ENCODE peak calls at places on chromosomes 12 and 14, in six cellular contexts. One of them, this sample, is unnamed. For H3K4me1, the result is how much of the 10 kb centered on the place peaks cover.

GRCh38 chr14:95931384-95931783 is 54.8 kb downstream of the TUNAR start:
- DNase-seq in body of pancreas: no peak
- DNase-seq in psoas muscle: no peak
- DNase-seq in GM23338: no peak
- DNase-seq in uterus: no peak
- DNase-seq in cardiac muscle cell: no peak
- DNase-seq in this sample: no peak

GRCh38 chr12:116922194-116922897 is 11.6 kb downstream of the FBXW8 start:
- DNase-seq in body of pancreas: no peak
- DNase-seq in psoas muscle: no peak
- DNase-seq in GM23338: no peak
- DNase-seq in uterus: no peak
- DNase-seq in cardiac muscle cell: no peak
- DNase-seq in this sample: no peak

GRCh38 chr12:52634266-52635056 is 16.1 kb upstream of the KRT73 start:
- DNase-seq in body of pancreas: peak
- DNase-seq in psoas muscle: peak
- DNase-seq in GM23338: no peak
- DNase-seq in uterus: no peak
- DNase-seq in cardiac muscle cell: no peak
- DNase-seq in this sample: peak

GRCh38 chr14:98189521-98189920 is 1082.5 kb downstream of the BCL11B start:
- DNase-seq in body of pancreas: no peak
- DNase-seq in psoas muscle: no peak
- DNase-seq in GM23338: no peak
- DNase-seq in uterus: no peak
- DNase-seq in cardiac muscle cell: no peak
- DNase-seq in this sample: no peak

GRCh38 chr14:101598571-101599233 is 37.4 kb downstream of the DIO3 start:
- DNase-seq in body of pancreas: no peak
- DNase-seq in psoas muscle: no peak
- DNase-seq in GM23338: no peak
- DNase-seq in uterus: no peak
- DNase-seq in cardiac muscle cell: no peak
- DNase-seq in this sample: no peak

GRCh38 chr14:23021969-23022368 is 12.0 kb upstream of the C14orf93 start:
- DNase-seq in body of pancreas: no peak
- DNase-seq in psoas muscle: no peak
- DNase-seq in GM23338: no peak
- DNase-seq in uterus: no peak
- DNase-seq in cardiac muscle cell: no peak
- DNase-seq in this sample: no peak

GRCh38 chr12:1429980-1430379 is 164.4 kb downstream of the FBXL14 start:
- DNase-seq in body of pancreas: no peak
- DNase-seq in psoas muscle: no peak
- DNase-seq in GM23338: no peak
- DNase-seq in uterus: no peak
- DNase-seq in cardiac muscle cell: peak
- DNase-seq in this sample: no peak

GRCh38 chr12:108696111-108696995 is 35.0 kb downstream of the CORO1C start:
- DNase-seq in body of pancreas: no peak
- DNase-seq in psoas muscle: no peak
- DNase-seq in GM23338: no peak
- DNase-seq in uterus: peak
- DNase-seq in cardiac muscle cell: peak
- DNase-seq in this sample: no peak

GRCh38 chr12:30989754-30990153 is 63.2 kb downstream of the TSPAN11 start:
- DNase-seq in body of pancreas: peak
- DNase-seq in psoas muscle: no peak
- DNase-seq in GM23338: peak
- DNase-seq in uterus: no peak
- DNase-seq in cardiac muscle cell: no peak
- DNase-seq in this sample: no peak

GRCh38 chr14:56855891-56856461 is 45.7 kb upstream of the OTX2 start:
- DNase-seq in body of pancreas: no peak
- DNase-seq in psoas muscle: no peak
- DNase-seq in GM23338: peak
- DNase-seq in uterus: no peak
- DNase-seq in cardiac muscle cell: no peak
- DNase-seq in this sample: no peak

DNA sequence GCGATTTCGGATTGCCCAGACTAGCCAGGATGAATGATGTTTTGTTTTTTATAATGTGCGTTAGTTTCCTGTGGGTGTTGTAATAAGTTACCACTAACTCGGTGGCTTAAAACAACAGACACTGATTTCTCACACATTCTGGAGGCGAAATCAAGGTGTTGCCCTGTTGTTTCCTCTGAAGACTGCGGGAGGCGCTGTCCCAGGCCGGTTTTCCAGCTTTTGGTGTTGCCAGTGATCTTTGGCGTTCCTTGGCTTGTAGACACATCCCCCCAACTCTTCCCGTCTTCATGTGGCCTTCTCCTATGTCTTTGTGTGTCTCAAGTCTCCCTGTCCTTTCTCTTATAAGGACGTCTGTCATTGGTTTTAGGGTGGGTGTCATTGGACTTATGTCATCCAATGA is 267.7 kb downstream of the AACS start:
- DNase-seq in body of pancreas: no peak
- DNase-seq in psoas muscle: no peak
- DNase-seq in GM23338: peak
- DNase-seq in uterus: no peak
- DNase-seq in cardiac muscle cell: no peak
- DNase-seq in this sample: no peak
- TF ChIP-seq CTCF in body of pancreas: no peak
- TF ChIP-seq CTCF in psoas muscle: no peak
- TF ChIP-seq CTCF in GM23338: peak
- TF ChIP-seq CTCF in uterus: no peak
- TF ChIP-seq CTCF in cardiac muscle cell: peak
- TF ChIP-seq CTCF in this sample: no peak

DNA sequence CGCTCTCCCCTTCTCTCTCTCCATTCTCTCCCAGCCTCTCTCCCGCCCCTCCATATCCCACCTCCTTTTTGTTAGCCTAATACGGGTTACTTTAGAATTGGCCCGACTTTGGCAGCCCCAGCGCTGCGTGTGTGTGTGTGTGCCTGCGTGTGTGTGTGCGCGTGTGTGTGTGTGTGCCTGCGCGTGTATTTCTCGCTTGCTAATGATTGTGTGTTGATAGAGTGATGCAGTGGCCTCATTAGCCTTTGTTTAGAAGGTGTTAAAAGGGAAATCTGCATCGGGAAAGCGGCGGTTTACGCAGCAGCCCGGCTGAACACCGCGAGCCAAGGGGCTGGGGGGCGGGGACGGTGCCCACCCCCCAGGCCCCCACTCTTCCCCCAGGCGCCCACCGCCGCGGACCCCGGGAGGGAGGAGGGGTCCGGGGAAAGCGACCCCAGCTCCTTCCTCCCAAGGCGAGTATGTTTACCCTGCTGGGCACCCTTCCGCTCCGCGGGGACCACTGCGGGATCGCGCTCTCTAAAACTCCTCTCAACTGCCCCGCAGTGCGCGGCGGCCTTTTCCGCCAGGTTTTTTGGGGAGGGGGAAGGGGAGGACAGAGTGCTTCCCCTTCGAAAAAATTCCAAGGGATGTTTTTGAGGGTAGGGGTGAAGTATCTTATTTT is 6.8 kb upstream of the LHX5 start:
- DNase-seq in body of pancreas: no peak
- DNase-seq in psoas muscle: no peak
- DNase-seq in GM23338: peak
- DNase-seq in uterus: no peak
- DNase-seq in cardiac muscle cell: no peak
- DNase-seq in this sample: no peak
- H3K4me3 ChIP-seq in body of pancreas: no peak
- H3K4me3 ChIP-seq in psoas muscle: no peak
- H3K4me3 ChIP-seq in GM23338: peak
- H3K4me3 ChIP-seq in uterus: no peak
- H3K4me3 ChIP-seq in cardiac muscle cell: no peak
- H3K4me3 ChIP-seq in this sample: no peak

GRCh38 chr12:49019435-49020317 is 1.1 kb upstream of the PRKAG1 start:
- DNase-seq in body of pancreas: no peak
- DNase-seq in psoas muscle: no peak
- DNase-seq in GM23338: peak
- DNase-seq in uterus: peak
- DNase-seq in cardiac muscle cell: peak
- DNase-seq in this sample: no peak

GRCh38 chr12:49017764-49018281 is 753 bp downstream of the PRKAG1 start:
- DNase-seq in body of pancreas: no peak
- DNase-seq in psoas muscle: peak
- DNase-seq in GM23338: no peak
- DNase-seq in uterus: peak
- DNase-seq in cardiac muscle cell: peak
- DNase-seq in this sample: no peak

GRCh38 chr12:49020441-49020840 is 1.9 kb upstream of the PRKAG1 start:
- DNase-seq in body of pancreas: no peak
- DNase-seq in psoas muscle: no peak
- DNase-seq in GM23338: no peak
- DNase-seq in uterus: peak
- DNase-seq in cardiac muscle cell: no peak
- DNase-seq in this sample: no peak

GRCh38 chr12:49019120-49019430 is 499 bp upstream of the PRKAG1 start:
- DNase-seq in body of pancreas: no peak
- DNase-seq in psoas muscle: no peak
- DNase-seq in GM23338: no peak
- DNase-seq in uterus: no peak
- DNase-seq in cardiac muscle cell: no peak
- DNase-seq in this sample: no peak

DNA sequence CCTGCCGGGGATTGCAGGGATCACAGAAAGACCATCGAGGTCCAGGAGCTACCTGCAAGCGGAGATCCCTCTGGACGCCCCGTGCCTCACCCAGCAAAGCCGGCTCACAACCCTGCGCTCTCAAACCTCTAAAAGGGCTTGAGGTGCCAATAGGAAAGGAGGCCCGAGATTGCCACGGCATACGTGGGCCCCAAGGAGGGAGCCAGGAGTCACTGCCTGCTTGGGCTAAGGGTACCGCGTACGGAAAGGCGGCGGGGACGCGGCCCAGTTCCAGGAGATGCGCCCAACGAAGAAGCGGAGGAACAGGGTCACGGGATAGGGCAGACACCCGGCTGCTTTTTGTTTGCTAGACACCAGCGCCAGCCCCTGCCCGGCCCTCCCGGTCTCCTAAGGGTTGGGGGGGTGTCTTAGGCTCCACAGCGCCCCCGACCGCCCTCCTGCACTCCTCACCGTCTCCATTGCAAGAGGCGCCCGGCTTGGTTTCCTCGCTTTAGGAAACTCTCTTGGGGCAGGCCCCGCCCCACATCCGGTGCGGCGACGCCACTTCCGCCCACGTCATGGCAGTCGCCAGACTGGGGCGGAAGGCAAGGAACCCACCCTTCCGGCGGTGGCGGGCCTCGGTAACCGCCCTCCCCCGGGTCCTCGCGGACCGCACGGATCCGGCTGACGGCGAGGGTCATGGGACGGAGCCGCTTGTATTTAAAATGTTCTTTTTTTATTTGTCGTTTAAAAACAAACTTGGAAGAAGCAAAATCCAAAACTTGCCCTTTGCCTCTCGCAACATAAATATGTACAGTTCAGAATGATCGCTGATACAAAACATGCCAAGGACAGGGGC is at the start of gene PRKAG1:
- DNase-seq in body of pancreas: peak
- DNase-seq in psoas muscle: peak
- DNase-seq in GM23338: peak
- DNase-seq in uterus: peak
- DNase-seq in cardiac muscle cell: peak
- DNase-seq in this sample: peak
- H3K4me1 ChIP-seq in body of pancreas: under half
- H3K4me1 ChIP-seq in psoas muscle: under half
- H3K4me1 ChIP-seq in GM23338: under half
- H3K4me1 ChIP-seq in uterus: under half
- H3K4me1 ChIP-seq in cardiac muscle cell: under half
- H3K4me1 ChIP-seq in this sample: under half

GRCh38 chr14:53792909-53793308 is 163.7 kb downstream of the BMP4 start:
- DNase-seq in body of pancreas: no peak
- DNase-seq in psoas muscle: no peak
- DNase-seq in GM23338: peak
- DNase-seq in uterus: no peak
- DNase-seq in cardiac muscle cell: no peak
- DNase-seq in this sample: no peak
- TF ChIP-seq CTCF in body of pancreas: no peak
- TF ChIP-seq CTCF in psoas muscle: no peak
- TF ChIP-seq CTCF in GM23338: peak
- TF ChIP-seq CTCF in uterus: no peak
- TF ChIP-seq CTCF in cardiac muscle cell: no peak
- TF ChIP-seq CTCF in this sample: no peak

DNA sequence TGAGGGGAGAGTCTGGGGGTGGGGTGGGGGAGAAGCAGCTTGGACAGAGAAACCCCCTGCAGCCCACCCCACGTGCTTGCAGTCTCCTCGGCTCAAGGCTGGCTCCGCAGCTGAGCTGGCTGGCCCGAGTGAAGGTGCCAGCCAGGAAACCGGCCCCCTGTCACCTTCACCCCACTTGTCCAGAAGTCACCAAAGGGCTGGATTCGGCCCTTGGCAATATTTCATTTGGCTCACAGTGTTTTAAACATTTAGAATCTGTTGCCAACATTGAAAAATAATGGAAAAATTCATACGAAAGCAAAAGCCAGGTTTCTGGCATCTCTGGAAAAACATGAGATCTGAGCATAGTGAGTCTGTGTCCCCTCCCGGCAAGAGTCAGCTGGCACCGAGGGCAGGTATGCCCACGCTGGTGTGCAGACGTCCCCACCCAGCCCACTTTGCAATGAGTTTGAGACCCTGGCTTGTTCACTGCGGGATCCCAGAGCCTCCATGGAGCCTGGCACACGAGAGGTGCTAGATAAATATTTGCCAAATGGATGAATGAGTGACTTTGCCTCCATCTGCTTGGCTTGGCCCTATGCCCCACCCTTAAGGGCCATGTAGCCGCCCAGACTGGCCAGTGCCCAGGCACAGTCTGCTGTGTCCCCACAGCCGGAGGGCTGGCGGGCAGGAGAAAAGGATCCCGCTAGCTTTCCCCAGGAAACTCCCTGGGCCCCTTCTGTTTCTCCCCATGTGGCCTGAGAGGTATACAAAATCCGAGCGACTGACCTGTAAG is 18.2 kb downstream of the MSI1 start:
- DNase-seq in body of pancreas: peak
- DNase-seq in psoas muscle: no peak
- DNase-seq in GM23338: no peak
- DNase-seq in uterus: no peak
- DNase-seq in cardiac muscle cell: no peak
- DNase-seq in this sample: no peak
- H3K4me3 ChIP-seq in body of pancreas: no peak
- H3K4me3 ChIP-seq in psoas muscle: no peak
- H3K4me3 ChIP-seq in GM23338: no peak
- H3K4me3 ChIP-seq in uterus: no peak
- H3K4me3 ChIP-seq in cardiac muscle cell: no peak
- H3K4me3 ChIP-seq in this sample: no peak

This sample was measured in tibial artery.